ENCODE peak calls at places on chromosomes 13 and 19, in four cellular contexts. One of them, this sample, is unnamed.

GRCh38 chr19:55700813-55701212 is 25.8 kb downstream of the EPN1 start:
- DNase-seq in MM.1S: no peak
- DNase-seq in neural progenitor cell: no peak
- DNase-seq in PC-3: no peak
- DNase-seq in this sample: no peak

GRCh38 chr19:50252111-50252886 is 48.9 kb downstream of the MYH14 start:
- DNase-seq in MM.1S: no peak
- DNase-seq in neural progenitor cell: peak; percentile 27
- DNase-seq in PC-3: peak; percentile 72
- DNase-seq in this sample: no peak

GRCh38 chr13:98476106-98476505 is 100.8 kb downstream of the STK24 start:
- DNase-seq in neural progenitor cell: peak; percentile 70
- DNase-seq in MM.1S: no peak
- DNase-seq in PC-3: no peak
- DNase-seq in this sample: no peak

GRCh38 chr13:100363351-100363750 is 225.2 kb downstream of the GGACT start:
- DNase-seq in neural progenitor cell: no peak
- DNase-seq in MM.1S: no peak
- DNase-seq in PC-3: no peak
- DNase-seq in this sample: no peak

GRCh38 chr13:111241006-111241755 is 79.3 kb upstream of the TEX29 start:
- DNase-seq in MM.1S: no peak
- DNase-seq in neural progenitor cell: peak; percentile 45
- DNase-seq in PC-3: no peak
- DNase-seq in this sample: no peak

GRCh38 chr19:47284324-47284899 is 9.7 kb downstream of the INAFM1 start:
- DNase-seq in MM.1S: peak; percentile 64
- DNase-seq in neural progenitor cell: peak; percentile 61
- DNase-seq in PC-3: peak; percentile 71
- DNase-seq in this sample: peak; percentile 56

GRCh38 chr19:23790641-23791488 is 32.2 kb upstream of the ZNF681 start:
- DNase-seq in PC-3: no peak
- DNase-seq in neural progenitor cell: no peak
- DNase-seq in MM.1S: no peak
- DNase-seq in this sample: no peak

GRCh38 chr13:46124531-46124966 is 19.7 kb upstream of the CPB2 start:
- DNase-seq in PC-3: no peak
- DNase-seq in MM.1S: no peak
- DNase-seq in neural progenitor cell: no peak
- DNase-seq in this sample: no peak

GRCh38 chr19:30272554-30272953 is 99.6 kb upstream of the ZNF536 start:
- DNase-seq in PC-3: no peak
- DNase-seq in MM.1S: no peak
- DNase-seq in neural progenitor cell: no peak
- DNase-seq in this sample: no peak

GRCh38 chr19:40803857-40804782 is 5.1 kb downstream of the EGLN2 start:
- DNase-seq in MM.1S: peak; percentile 24
- DNase-seq in PC-3: peak; percentile 10
- DNase-seq in neural progenitor cell: no peak
- DNase-seq in this sample: no peak

GRCh38 chr13:22665531-22665930 is 515.2 kb upstream of the SGCG start:
- DNase-seq in neural progenitor cell: no peak
- DNase-seq in PC-3: peak; percentile 4
- DNase-seq in MM.1S: no peak
- DNase-seq in this sample: no peak

GRCh38 chr19:2867025-2867991 is at the start of gene ZNF556:
- DNase-seq in MM.1S: peak; percentile 75
- DNase-seq in neural progenitor cell: no peak
- DNase-seq in PC-3: peak; percentile 25
- DNase-seq in this sample: peak; percentile 76

GRCh38 chr19:29400917-29401711 is 124.7 kb upstream of the VSTM2B start:
- DNase-seq in PC-3: no peak
- DNase-seq in neural progenitor cell: no peak
- DNase-seq in MM.1S: no peak
- DNase-seq in this sample: no peak

GRCh38 chr13:108361769-108362168 is 92.3 kb downstream of the TNFSF13B start:
- DNase-seq in MM.1S: no peak
- DNase-seq in PC-3: no peak
- DNase-seq in neural progenitor cell: no peak
- DNase-seq in this sample: no peak

GRCh38 chr13:40315416-40316064 is 350.9 kb downstream of the FOXO1 start:
- DNase-seq in neural progenitor cell: no peak
- DNase-seq in PC-3: no peak
- DNase-seq in MM.1S: no peak
- DNase-seq in this sample: no peak

GRCh38 chr13:80139196-80139595 is 201.7 kb downstream of the SPRY2 start:
- DNase-seq in neural progenitor cell: no peak
- DNase-seq in PC-3: peak; percentile 60
- DNase-seq in MM.1S: no peak
- DNase-seq in this sample: peak; percentile 68

GRCh38 chr13:21117104-21117809 is 55.9 kb upstream of the LATS2 start:
- DNase-seq in MM.1S: no peak
- DNase-seq in neural progenitor cell: no peak
- DNase-seq in PC-3: no peak
- DNase-seq in this sample: no peak

GRCh38 chr19:10769533-10770491 is 51.9 kb downstream of the DNM2 start:
- DNase-seq in PC-3: peak; percentile 33
- DNase-seq in MM.1S: no peak
- DNase-seq in neural progenitor cell: peak; percentile 50
- DNase-seq in this sample: no peak

GRCh38 chr13:27621116-27621365 is 651 bp upstream of the POLR1D start:
- DNase-seq in MM.1S: no peak
- DNase-seq in neural progenitor cell: no peak
- DNase-seq in PC-3: no peak
- DNase-seq in this sample: no peak

GRCh38 chr13:110617326-110618072 is 2.2 kb downstream of the NAXD start:
- DNase-seq in PC-3: no peak
- DNase-seq in neural progenitor cell: no peak
- DNase-seq in MM.1S: no peak
- DNase-seq in this sample: no peak

GRCh38 chr13:77810430-77810829 is 108.2 kb downstream of the EDNRB start:
- DNase-seq in MM.1S: peak; percentile 58
- DNase-seq in PC-3: peak; percentile 53
- DNase-seq in neural progenitor cell: no peak
- DNase-seq in this sample: peak; percentile 43

GRCh38 chr19:47429140-47429793 is 9.9 kb upstream of the MEIS3 start:
- DNase-seq in PC-3: no peak
- DNase-seq in MM.1S: no peak
- DNase-seq in neural progenitor cell: no peak
- DNase-seq in this sample: no peak

GRCh38 chr13:93744886-93745285 is 518.3 kb downstream of the GPC6 start:
- DNase-seq in MM.1S: no peak
- DNase-seq in PC-3: no peak
- DNase-seq in neural progenitor cell: no peak
- DNase-seq in this sample: no peak

GRCh38 chr19:40609561-40610395 is 8.6 kb downstream of the LTBP4 start:
- DNase-seq in MM.1S: peak; percentile 91
- DNase-seq in PC-3: no peak
- DNase-seq in neural progenitor cell: peak; percentile 94
- DNase-seq in this sample: peak; percentile 77

GRCh38 chr19:45117666-45118065 is 24.7 kb downstream of the PPP1R37 start:
- DNase-seq in MM.1S: no peak
- DNase-seq in PC-3: no peak
- DNase-seq in neural progenitor cell: no peak
- DNase-seq in this sample: no peak

GRCh38 chr19:30128211-30128610 is 186.2 kb downstream of the URI1 start:
- DNase-seq in MM.1S: no peak
- DNase-seq in PC-3: no peak
- DNase-seq in neural progenitor cell: no peak
- DNase-seq in this sample: no peak

GRCh38 chr13:28161370-28161769 is 23.0 kb downstream of the PAN3 start:
- DNase-seq in MM.1S: no peak
- DNase-seq in neural progenitor cell: peak; percentile 59
- DNase-seq in PC-3: no peak
- DNase-seq in this sample: no peak

GRCh38 chr19:13043285-13043684 is 48.0 kb downstream of the NFIX start:
- DNase-seq in MM.1S: no peak
- DNase-seq in PC-3: no peak
- DNase-seq in neural progenitor cell: no peak
- DNase-seq in this sample: no peak

GRCh38 chr13:40344270-40345148 is 321.9 kb downstream of the FOXO1 start:
- DNase-seq in neural progenitor cell: no peak
- DNase-seq in PC-3: no peak
- DNase-seq in MM.1S: no peak
- DNase-seq in this sample: no peak

GRCh38 chr13:53204598-53204997 is 176.0 kb downstream of the OLFM4 start:
- DNase-seq in PC-3: no peak
- DNase-seq in neural progenitor cell: no peak
- DNase-seq in MM.1S: no peak
- DNase-seq in this sample: no peak

DNA sequence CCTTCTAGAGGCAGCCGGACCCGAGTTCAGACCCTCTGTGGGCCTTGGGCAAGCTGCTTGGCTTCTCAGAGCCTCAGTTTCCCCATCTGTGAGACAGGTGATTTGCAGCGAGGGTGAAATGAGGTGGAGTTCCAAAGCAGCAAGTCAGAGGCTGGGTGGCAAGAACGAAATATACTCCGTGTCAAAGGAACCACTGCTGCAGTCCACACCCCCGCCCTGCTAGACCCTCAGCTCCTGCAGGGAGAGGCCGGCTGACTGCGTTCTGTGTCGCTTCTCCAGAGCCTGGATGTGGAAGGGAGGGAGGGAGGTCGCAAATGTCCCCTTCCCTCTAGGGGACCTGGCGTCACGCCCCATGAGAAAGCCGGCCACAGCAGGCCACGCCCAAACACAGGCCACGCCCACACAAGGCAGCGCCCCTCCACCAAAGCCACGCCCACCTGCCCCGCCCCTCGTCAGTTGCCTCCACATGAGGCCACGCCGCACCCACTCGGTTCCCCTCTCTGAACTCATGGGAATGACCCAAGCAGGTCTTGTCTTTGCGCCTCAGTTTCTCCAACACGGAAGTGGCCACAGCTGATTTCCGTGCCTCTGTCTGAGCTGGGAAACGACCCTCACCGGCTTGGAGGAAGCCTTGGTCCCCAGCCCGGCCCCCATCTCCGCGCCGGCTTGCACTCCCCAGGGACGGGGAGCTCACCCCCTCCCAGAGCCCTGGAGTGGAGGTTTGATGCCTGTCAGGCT is 38.3 kb upstream of the TCF3 start:
- DNase-seq in PC-3: peak; percentile 51
- DNase-seq in MM.1S: no peak
- DNase-seq in neural progenitor cell: peak; percentile 83
- DNase-seq in this sample: peak; percentile 7
- TF ChIP-seq EZH2 in PC-3: no peak
- TF ChIP-seq EZH2 in MM.1S: no peak
- TF ChIP-seq EZH2 in neural progenitor cell: peak; percentile 59
- TF ChIP-seq EZH2 in this sample: no peak

GRCh38 chr13:51175001-51175400 is 47.2 kb upstream of the FAM124A start:
- DNase-seq in MM.1S: no peak
- DNase-seq in neural progenitor cell: no peak
- DNase-seq in PC-3: no peak
- DNase-seq in this sample: no peak
- H3F3A ChIP-seq in MM.1S: no peaks in the 10 kb centered on the region
- H3F3A ChIP-seq in neural progenitor cell: no peaks in the 10 kb centered on the region
- H3F3A ChIP-seq in PC-3: no peaks in the 10 kb centered on the region
- H3F3A ChIP-seq in this sample: no peaks in the 10 kb centered on the region

GRCh38 chr19:7874857-7875393 is 735 bp upstream of the PRR36 start:
- DNase-seq in MM.1S: no peak
- DNase-seq in neural progenitor cell: no peak
- DNase-seq in PC-3: no peak
- DNase-seq in this sample: no peak

GRCh38 chr19:7871530-7872305 is 2.5 kb downstream of the PRR36 start:
- DNase-seq in MM.1S: no peak
- DNase-seq in PC-3: peak; percentile 98
- DNase-seq in neural progenitor cell: peak; percentile 99
- DNase-seq in this sample: peak; percentile 99

GRCh38 chr19:7873304-7874079 is 698 bp downstream of the PRR36 start:
- DNase-seq in neural progenitor cell: no peak
- DNase-seq in MM.1S: no peak
- DNase-seq in PC-3: no peak
- DNase-seq in this sample: no peak

GRCh38 chr19:7872306-7873204 is 1.6 kb downstream of the PRR36 start:
- DNase-seq in PC-3: no peak
- DNase-seq in MM.1S: no peak
- DNase-seq in neural progenitor cell: no peak
- DNase-seq in this sample: no peak

DNA sequence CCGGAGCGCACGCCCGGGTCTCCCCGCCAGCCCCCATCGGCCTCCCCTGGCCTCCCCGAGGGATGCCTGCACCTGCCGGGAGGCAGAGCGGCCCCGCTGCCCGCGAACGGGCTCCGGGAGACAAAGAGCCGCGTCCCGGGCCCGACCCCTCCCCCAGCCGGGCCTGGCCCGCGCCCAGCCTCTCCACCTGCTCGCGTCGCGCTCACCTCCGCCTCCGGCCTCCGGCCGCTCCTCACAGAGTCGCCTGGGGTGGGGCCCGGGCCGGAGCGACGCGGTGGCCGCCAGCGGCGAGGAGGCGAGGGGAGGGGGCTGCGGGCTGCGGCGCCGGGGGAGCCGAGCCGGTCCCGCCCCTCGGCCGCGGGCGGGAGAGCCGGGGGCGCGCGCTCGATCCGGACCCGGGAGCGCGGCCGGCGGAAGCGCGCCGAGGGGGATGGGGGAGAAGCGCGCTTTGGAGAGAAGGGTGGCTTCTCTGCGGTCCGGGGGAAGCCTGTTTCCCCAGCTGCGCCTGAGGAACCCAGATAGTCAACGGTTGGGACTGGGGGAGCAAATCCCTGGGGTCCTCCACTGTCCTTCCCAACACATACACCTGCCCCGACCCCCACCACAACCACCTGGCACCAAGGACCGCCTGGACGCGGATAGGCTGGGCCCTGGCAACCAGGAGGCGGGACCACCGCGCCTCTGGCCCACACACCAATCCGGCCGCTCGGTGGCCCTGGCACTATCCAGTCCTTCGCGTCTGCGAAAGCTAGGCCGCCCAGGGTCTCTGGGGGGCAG is at the start of gene PRR36:
- DNase-seq in PC-3: peak; percentile 80
- DNase-seq in neural progenitor cell: peak; percentile 92
- DNase-seq in MM.1S: no peak
- DNase-seq in this sample: peak; percentile 76
- TF ChIP-seq EZH2 in PC-3: no peak
- TF ChIP-seq EZH2 in neural progenitor cell: no peak
- TF ChIP-seq EZH2 in MM.1S: no peak
- TF ChIP-seq EZH2 in this sample: no peak

GRCh38 chr13:97308735-97309429 is 86.7 kb downstream of the MBNL2 start:
- DNase-seq in neural progenitor cell: no peak
- DNase-seq in PC-3: peak; percentile 44
- DNase-seq in MM.1S: no peak
- DNase-seq in this sample: no peak

GRCh38 chr13:97307544-97307881 is 85.4 kb downstream of the MBNL2 start:
- DNase-seq in MM.1S: no peak
- DNase-seq in neural progenitor cell: no peak
- DNase-seq in PC-3: no peak
- DNase-seq in this sample: no peak

GRCh38 chr13:97306646-97307045 is 84.5 kb downstream of the MBNL2 start:
- DNase-seq in PC-3: no peak
- DNase-seq in neural progenitor cell: no peak
- DNase-seq in MM.1S: no peak
- DNase-seq in this sample: no peak

GRCh38 chr13:97307096-97307495 is 85.0 kb downstream of the MBNL2 start:
- DNase-seq in MM.1S: no peak
- DNase-seq in PC-3: no peak
- DNase-seq in neural progenitor cell: no peak
- DNase-seq in this sample: no peak

GRCh38 chr13:97307882-97308624 is 85.9 kb downstream of the MBNL2 start:
- DNase-seq in PC-3: peak; percentile 68
- DNase-seq in neural progenitor cell: peak; percentile 50
- DNase-seq in MM.1S: no peak
- DNase-seq in this sample: peak; percentile 46
- H3F3A ChIP-seq in PC-3: no peaks in the 10 kb centered on the region
- H3F3A ChIP-seq in neural progenitor cell: no peaks in the 10 kb centered on the region
- H3F3A ChIP-seq in MM.1S: no peaks in the 10 kb centered on the region
- H3F3A ChIP-seq in this sample: peaks cover 47% of the 10 kb centered on the region

GRCh38 chr19:5304486-5304885 is 36.1 kb downstream of the PTPRS start:
- DNase-seq in MM.1S: no peak
- DNase-seq in neural progenitor cell: no peak
- DNase-seq in PC-3: no peak
- DNase-seq in this sample: no peak
- TF ChIP-seq EZH2 in MM.1S: no peak
- TF ChIP-seq EZH2 in neural progenitor cell: no peak
- TF ChIP-seq EZH2 in PC-3: no peak
- TF ChIP-seq EZH2 in this sample: no peak